ENCODE peak calls at places on chromosome 9, in five cellular contexts. One of them, this sample, is unnamed.

GRCh38 chr9:71675857-71676165 is 92.5 kb downstream of the CEMIP2 start:
- DNase-seq in PC-3: no peak
- DNase-seq in endodermal cell: no peak
- DNase-seq in thoracic aorta: no peak
- DNase-seq in GM12865: no peak
- DNase-seq in this sample: no peak

GRCh38 chr9:117073539-117074336 is 341.1 kb downstream of the ASTN2 start:
- DNase-seq in PC-3: peak
- DNase-seq in endodermal cell: peak
- DNase-seq in thoracic aorta: no peak
- DNase-seq in GM12865: peak
- DNase-seq in this sample: no peak

GRCh38 chr9:13648676-13649075 is 369.2 kb upstream of the MPDZ start:
- DNase-seq in PC-3: peak
- DNase-seq in endodermal cell: no peak
- DNase-seq in thoracic aorta: no peak
- DNase-seq in GM12865: no peak
- DNase-seq in this sample: no peak

GRCh38 chr9:22044583-22044982 is 35.5 kb upstream of the CDKN2B start:
- DNase-seq in PC-3: peak
- DNase-seq in endodermal cell: no peak
- DNase-seq in thoracic aorta: no peak
- DNase-seq in GM12865: no peak
- DNase-seq in this sample: peak

GRCh38 chr9:107674937-107675277 is 185.3 kb upstream of the KLF4 start:
- DNase-seq in PC-3: no peak
- DNase-seq in endodermal cell: no peak
- DNase-seq in thoracic aorta: no peak
- DNase-seq in GM12865: peak
- DNase-seq in this sample: no peak

GRCh38 chr9:131419029-131419614 is 25.2 kb downstream of the PRRC2B start:
- DNase-seq in PC-3: no peak
- DNase-seq in endodermal cell: no peak
- DNase-seq in thoracic aorta: no peak
- DNase-seq in GM12865: no peak
- DNase-seq in this sample: no peak

GRCh38 chr9:21688108-21689102 is 114.0 kb upstream of the MTAP start:
- DNase-seq in PC-3: peak
- DNase-seq in endodermal cell: no peak
- DNase-seq in thoracic aorta: no peak
- DNase-seq in GM12865: no peak
- DNase-seq in this sample: peak

GRCh38 chr9:35760651-35761050 is 6.6 kb upstream of the MSMP start:
- DNase-seq in PC-3: peak
- DNase-seq in endodermal cell: no peak
- DNase-seq in thoracic aorta: no peak
- DNase-seq in GM12865: no peak
- DNase-seq in this sample: peak

GRCh38 chr9:133134419-133135190 is 13.6 kb upstream of the RALGDS start:
- DNase-seq in PC-3: peak
- DNase-seq in endodermal cell: no peak
- DNase-seq in thoracic aorta: no peak
- DNase-seq in GM12865: no peak
- DNase-seq in this sample: no peak

GRCh38 chr9:108575286-108575685 is 280.5 kb downstream of the ACTL7B start:
- DNase-seq in PC-3: no peak
- DNase-seq in endodermal cell: no peak
- DNase-seq in thoracic aorta: no peak
- DNase-seq in GM12865: no peak
- DNase-seq in this sample: no peak

GRCh38 chr9:127382541-127382940 is 14.4 kb upstream of the SLC2A8 start:
- DNase-seq in PC-3: no peak
- DNase-seq in endodermal cell: no peak
- DNase-seq in thoracic aorta: no peak
- DNase-seq in GM12865: no peak
- DNase-seq in this sample: no peak

GRCh38 chr9:91842358-91842757 is 107.7 kb downstream of the ROR2 start:
- DNase-seq in PC-3: no peak
- DNase-seq in endodermal cell: peak
- DNase-seq in thoracic aorta: no peak
- DNase-seq in GM12865: no peak
- DNase-seq in this sample: no peak

GRCh38 chr9:107280543-107280942 is 2.5 kb upstream of the RAD23B start:
- DNase-seq in PC-3: peak
- DNase-seq in endodermal cell: no peak
- DNase-seq in thoracic aorta: no peak
- DNase-seq in GM12865: no peak
- DNase-seq in this sample: no peak

GRCh38 chr9:78273761-78274160 is 23.2 kb upstream of the PSAT1 start:
- DNase-seq in PC-3: no peak
- DNase-seq in endodermal cell: no peak
- DNase-seq in thoracic aorta: no peak
- DNase-seq in GM12865: no peak
- DNase-seq in this sample: peak

GRCh38 chr9:85647571-85647970 is 94.2 kb downstream of the AGTPBP1 start:
- DNase-seq in PC-3: no peak
- DNase-seq in endodermal cell: no peak
- DNase-seq in thoracic aorta: no peak
- DNase-seq in GM12865: peak
- DNase-seq in this sample: no peak

GRCh38 chr9:137181680-137182079 is 6.7 kb downstream of the ANAPC2 start:
- DNase-seq in PC-3: no peak
- DNase-seq in endodermal cell: no peak
- DNase-seq in thoracic aorta: no peak
- DNase-seq in GM12865: no peak
- DNase-seq in this sample: no peak

GRCh38 chr9:19690128-19690527 is 98.7 kb downstream of the SLC24A2 start:
- DNase-seq in PC-3: no peak
- DNase-seq in endodermal cell: no peak
- DNase-seq in thoracic aorta: no peak
- DNase-seq in GM12865: no peak
- DNase-seq in this sample: no peak

GRCh38 chr9:71984388-71985069 is 73.1 kb downstream of the C9orf85 start:
- DNase-seq in PC-3: peak
- DNase-seq in endodermal cell: peak
- DNase-seq in thoracic aorta: no peak
- DNase-seq in GM12865: no peak
- DNase-seq in this sample: peak

GRCh38 chr9:87502446-87503232 is 5.0 kb downstream of the DAPK1 start:
- DNase-seq in PC-3: no peak
- DNase-seq in endodermal cell: no peak
- DNase-seq in thoracic aorta: no peak
- DNase-seq in GM12865: no peak
- DNase-seq in this sample: no peak

GRCh38 chr9:68552700-68553099 is 12.0 kb upstream of the TMEM252 start:
- DNase-seq in PC-3: peak
- DNase-seq in endodermal cell: no peak
- DNase-seq in thoracic aorta: no peak
- DNase-seq in GM12865: no peak
- DNase-seq in this sample: no peak

GRCh38 chr9:19201899-19202891 is 28.3 kb upstream of the DENND4C start:
- DNase-seq in PC-3: no peak
- DNase-seq in endodermal cell: peak
- DNase-seq in thoracic aorta: no peak
- DNase-seq in GM12865: no peak
- DNase-seq in this sample: no peak

GRCh38 chr9:5552301-5552700 is 42.0 kb downstream of the PDCD1LG2 start:
- DNase-seq in PC-3: no peak
- DNase-seq in endodermal cell: no peak
- DNase-seq in thoracic aorta: no peak
- DNase-seq in GM12865: no peak
- DNase-seq in this sample: no peak

DNA sequence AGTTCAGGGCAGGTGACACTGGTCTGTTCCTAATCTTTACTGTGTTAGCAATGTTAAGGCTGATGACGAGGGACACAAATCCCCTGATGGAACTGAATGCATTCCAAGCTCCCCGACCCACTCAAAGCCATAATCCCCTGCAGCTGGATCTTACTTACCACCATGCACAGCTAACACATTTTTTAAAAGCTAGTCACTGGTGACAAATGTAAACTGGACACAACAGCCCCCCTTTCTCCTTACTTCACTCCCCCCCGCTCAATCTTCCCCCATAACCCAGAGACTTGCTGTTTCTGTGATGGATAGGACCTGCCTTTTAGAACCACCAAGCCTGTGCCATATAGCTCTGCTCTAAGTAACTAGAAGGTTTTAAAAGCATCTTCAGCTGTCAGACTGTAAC is 44.5 kb downstream of the BNC2 start:
- DNase-seq in PC-3: peak
- DNase-seq in endodermal cell: no peak
- DNase-seq in thoracic aorta: no peak
- DNase-seq in GM12865: no peak
- DNase-seq in this sample: peak
- H3K4me3 ChIP-seq in PC-3: no peak
- H3K4me3 ChIP-seq in endodermal cell: peak
- H3K4me3 ChIP-seq in thoracic aorta: no peak
- H3K4me3 ChIP-seq in GM12865: no peak
- H3K4me3 ChIP-seq in this sample: no peak

DNA sequence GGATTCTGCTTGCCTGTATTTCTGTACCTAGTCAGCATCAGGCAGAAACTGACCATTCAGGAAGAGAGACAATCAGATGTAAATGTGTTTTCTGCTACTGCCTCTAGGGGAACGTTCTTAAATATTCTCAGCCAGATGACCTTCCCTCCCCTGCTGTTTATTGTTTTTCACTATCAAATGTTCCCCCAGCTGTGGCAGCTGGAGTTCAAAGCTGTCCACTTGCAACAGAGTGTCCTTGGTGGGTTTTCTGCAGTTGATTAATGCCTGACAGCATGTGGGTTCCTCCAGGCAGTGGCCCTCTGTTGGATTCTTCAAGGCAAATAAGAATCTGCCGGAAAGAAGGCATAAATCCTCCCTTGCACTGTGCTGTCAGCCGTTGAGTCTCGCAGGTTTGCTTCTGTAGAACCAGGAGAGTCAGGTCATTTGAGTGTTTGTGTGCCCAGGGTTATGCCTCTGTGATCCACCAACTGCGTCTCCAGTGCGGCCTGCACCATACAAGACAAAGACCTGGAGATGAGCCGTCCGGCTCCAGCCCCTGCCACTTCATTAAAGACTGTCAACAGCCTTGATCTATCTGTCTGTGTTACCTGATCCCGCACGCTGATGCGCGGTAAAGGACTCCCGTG is 203.4 kb downstream of the GADD45G start:
- DNase-seq in PC-3: no peak
- DNase-seq in endodermal cell: peak
- DNase-seq in thoracic aorta: no peak
- DNase-seq in GM12865: peak
- DNase-seq in this sample: no peak
- TF ChIP-seq CTCF in PC-3: no peak
- TF ChIP-seq CTCF in endodermal cell: peak
- TF ChIP-seq CTCF in thoracic aorta: no peak
- TF ChIP-seq CTCF in GM12865: no peak
- TF ChIP-seq CTCF in this sample: no peak

DNA sequence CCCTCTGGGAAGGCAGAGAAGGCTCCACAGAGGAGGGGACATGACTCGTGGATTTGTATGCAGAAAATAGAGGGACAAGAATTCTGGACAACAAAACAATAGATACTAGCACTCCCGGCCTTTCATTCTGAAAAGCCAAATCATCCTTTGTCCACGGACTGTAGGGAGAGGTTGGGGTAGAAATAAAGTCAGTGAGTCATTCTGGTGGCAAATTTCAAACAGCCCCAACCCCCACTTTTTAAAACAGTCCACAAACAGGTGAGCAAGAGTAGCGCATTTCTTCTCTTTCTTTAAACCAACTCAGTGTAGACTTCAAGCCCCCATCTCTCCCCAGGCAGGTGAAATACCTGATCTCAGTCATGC is 56.1 kb downstream of the PTPDC1 start:
- DNase-seq in PC-3: peak
- DNase-seq in endodermal cell: no peak
- DNase-seq in thoracic aorta: no peak
- DNase-seq in GM12865: no peak
- DNase-seq in this sample: no peak
- H3K4me3 ChIP-seq in PC-3: peak
- H3K4me3 ChIP-seq in endodermal cell: no peak
- H3K4me3 ChIP-seq in thoracic aorta: peak
- H3K4me3 ChIP-seq in GM12865: no peak
- H3K4me3 ChIP-seq in this sample: peak

GRCh38 chr9:121373401-121373769 is 3.3 kb upstream of the STOM start:
- DNase-seq in PC-3: no peak
- DNase-seq in endodermal cell: no peak
- DNase-seq in thoracic aorta: no peak
- DNase-seq in GM12865: no peak
- DNase-seq in this sample: no peak

GRCh38 chr9:121372239-121372562 is 2.2 kb upstream of the STOM start:
- DNase-seq in PC-3: no peak
- DNase-seq in endodermal cell: no peak
- DNase-seq in thoracic aorta: no peak
- DNase-seq in GM12865: no peak
- DNase-seq in this sample: no peak

GRCh38 chr9:121372563-121373400 is 2.7 kb upstream of the STOM start:
- DNase-seq in PC-3: peak
- DNase-seq in endodermal cell: no peak
- DNase-seq in thoracic aorta: no peak
- DNase-seq in GM12865: no peak
- DNase-seq in this sample: no peak

GRCh38 chr9:121380941-121381340 is 10.9 kb upstream of the STOM start:
- DNase-seq in PC-3: no peak
- DNase-seq in endodermal cell: no peak
- DNase-seq in thoracic aorta: no peak
- DNase-seq in GM12865: no peak
- DNase-seq in this sample: no peak

DNA sequence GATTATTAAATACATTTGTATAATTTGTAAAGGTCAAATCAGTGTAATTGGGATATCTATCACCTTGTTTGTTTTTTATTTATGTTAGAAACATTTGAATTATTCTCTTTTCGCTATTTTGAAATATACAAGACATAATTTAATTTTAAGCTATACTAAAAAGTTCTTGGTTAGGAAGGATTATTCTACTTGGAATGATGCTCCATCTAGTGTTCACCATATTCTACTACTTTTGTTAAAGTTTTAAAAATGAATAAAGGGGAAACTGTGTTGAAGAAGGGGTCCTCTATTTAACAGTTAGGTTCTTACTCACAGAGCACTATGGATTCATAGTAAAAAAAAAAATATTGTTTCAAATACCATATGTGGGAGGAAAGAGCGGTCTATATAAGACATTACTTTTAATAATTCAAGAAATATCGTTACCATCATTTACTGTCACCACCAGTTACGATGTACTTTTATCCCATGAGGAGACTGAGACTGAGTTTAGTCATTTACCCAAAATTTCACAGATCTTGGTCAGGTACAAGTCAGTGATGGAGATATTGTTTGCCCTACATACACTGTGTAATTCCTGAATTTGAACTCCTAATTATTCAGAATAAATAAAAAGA is 6.3 kb upstream of the STOM start:
- DNase-seq in PC-3: peak
- DNase-seq in endodermal cell: no peak
- DNase-seq in thoracic aorta: no peak
- DNase-seq in GM12865: no peak
- DNase-seq in this sample: no peak
- TF ChIP-seq CTCF in PC-3: peak
- TF ChIP-seq CTCF in endodermal cell: peak
- TF ChIP-seq CTCF in thoracic aorta: peak
- TF ChIP-seq CTCF in GM12865: no peak
- TF ChIP-seq CTCF in this sample: no peak

This sample was measured in AG04449.